ENCODE peak calls at places on chromosome 10, in ten cellular contexts. One of them, this sample, is unnamed.

GRCh38 chr10:132536241-132536963 is 1.2 kb upstream of the INPP5A start:
- DNase-seq in pancreas: peak; percentile 57
- DNase-seq in esophagus muscularis mucosa: no peak
- DNase-seq in left ventricle myocardium inferior: peak; percentile 20
- DNase-seq in prostate gland: no peak
- DNase-seq in K562: peak; percentile 32
- DNase-seq in lung: no peak
- DNase-seq in GM13976: peak; percentile 51
- DNase-seq in GM23338: peak; percentile 61
- DNase-seq in uterus: peak; percentile 35
- DNase-seq in this sample: no peak

GRCh38 chr10:92760609-92761008 is 70.9 kb downstream of the HHEX start:
- DNase-seq in pancreas: no peak
- DNase-seq in esophagus muscularis mucosa: no peak
- DNase-seq in left ventricle myocardium inferior: no peak
- DNase-seq in prostate gland: no peak
- DNase-seq in K562: no peak
- DNase-seq in lung: no peak
- DNase-seq in GM13976: no peak
- DNase-seq in GM23338: no peak
- DNase-seq in uterus: no peak
- DNase-seq in this sample: no peak

GRCh38 chr10:34861293-34862004 is 46.4 kb upstream of the PARD3 start:
- DNase-seq in pancreas: peak; percentile 25
- DNase-seq in esophagus muscularis mucosa: no peak
- DNase-seq in left ventricle myocardium inferior: peak; percentile 22
- DNase-seq in prostate gland: peak; percentile 58
- DNase-seq in K562: no peak
- DNase-seq in lung: no peak
- DNase-seq in GM13976: no peak
- DNase-seq in GM23338: no peak
- DNase-seq in uterus: peak; percentile 26
- DNase-seq in this sample: no peak

GRCh38 chr10:131905603-131906268 is 4.9 kb downstream of the PPP2R2D start:
- DNase-seq in pancreas: no peak
- DNase-seq in esophagus muscularis mucosa: no peak
- DNase-seq in left ventricle myocardium inferior: no peak
- DNase-seq in prostate gland: no peak
- DNase-seq in K562: no peak
- DNase-seq in lung: no peak
- DNase-seq in GM13976: no peak
- DNase-seq in GM23338: no peak
- DNase-seq in uterus: no peak
- DNase-seq in this sample: no peak

GRCh38 chr10:36608251-36608650 is 517.1 kb upstream of the ANKRD30A start:
- DNase-seq in pancreas: no peak
- DNase-seq in esophagus muscularis mucosa: no peak
- DNase-seq in left ventricle myocardium inferior: no peak
- DNase-seq in prostate gland: no peak
- DNase-seq in K562: no peak
- DNase-seq in lung: no peak
- DNase-seq in GM13976: no peak
- DNase-seq in GM23338: no peak
- DNase-seq in uterus: no peak
- DNase-seq in this sample: no peak

GRCh38 chr10:21145751-21146445 is 248.8 kb upstream of the NEBL start:
- DNase-seq in pancreas: no peak
- DNase-seq in esophagus muscularis mucosa: no peak
- DNase-seq in left ventricle myocardium inferior: no peak
- DNase-seq in prostate gland: no peak
- DNase-seq in K562: no peak
- DNase-seq in lung: no peak
- DNase-seq in GM13976: no peak
- DNase-seq in GM23338: peak; percentile 70
- DNase-seq in uterus: no peak
- DNase-seq in this sample: no peak

GRCh38 chr10:84375011-84375410 is 46.6 kb downstream of the CCSER2 start:
- DNase-seq in pancreas: no peak
- DNase-seq in esophagus muscularis mucosa: no peak
- DNase-seq in left ventricle myocardium inferior: no peak
- DNase-seq in prostate gland: peak; percentile 59
- DNase-seq in K562: peak; percentile 43
- DNase-seq in lung: no peak
- DNase-seq in GM13976: no peak
- DNase-seq in GM23338: peak; percentile 79
- DNase-seq in uterus: no peak
- DNase-seq in this sample: peak; percentile 54

GRCh38 chr10:14032406-14032998 is 298.2 kb downstream of the FRMD4A start:
- DNase-seq in pancreas: peak; percentile 29
- DNase-seq in esophagus muscularis mucosa: no peak
- DNase-seq in left ventricle myocardium inferior: peak; percentile 30
- DNase-seq in prostate gland: no peak
- DNase-seq in K562: peak; percentile 86
- DNase-seq in lung: no peak
- DNase-seq in GM13976: peak; percentile 49
- DNase-seq in GM23338: peak; percentile 88
- DNase-seq in uterus: no peak
- DNase-seq in this sample: peak; percentile 66

GRCh38 chr10:125102821-125103220 is 57.5 kb downstream of the CTBP2 start:
- DNase-seq in pancreas: no peak
- DNase-seq in esophagus muscularis mucosa: no peak
- DNase-seq in left ventricle myocardium inferior: no peak
- DNase-seq in prostate gland: no peak
- DNase-seq in K562: no peak
- DNase-seq in lung: no peak
- DNase-seq in GM13976: no peak
- DNase-seq in GM23338: no peak
- DNase-seq in uterus: peak; percentile 9
- DNase-seq in this sample: no peak

GRCh38 chr10:90846746-90847145 is 11.1 kb downstream of the HTR7 start:
- DNase-seq in pancreas: no peak
- DNase-seq in esophagus muscularis mucosa: no peak
- DNase-seq in left ventricle myocardium inferior: no peak
- DNase-seq in prostate gland: no peak
- DNase-seq in K562: no peak
- DNase-seq in lung: no peak
- DNase-seq in GM13976: no peak
- DNase-seq in GM23338: no peak
- DNase-seq in uterus: no peak
- DNase-seq in this sample: no peak

GRCh38 chr10:30459283-30459682 is 25.3 kb downstream of the MAP3K8 start:
- DNase-seq in pancreas: no peak
- DNase-seq in esophagus muscularis mucosa: no peak
- DNase-seq in left ventricle myocardium inferior: peak; percentile 31
- DNase-seq in prostate gland: no peak
- DNase-seq in K562: no peak
- DNase-seq in lung: peak; percentile 33
- DNase-seq in GM13976: no peak
- DNase-seq in GM23338: peak; percentile 8
- DNase-seq in uterus: no peak
- DNase-seq in this sample: no peak

GRCh38 chr10:4201866-4202825 is 417.1 kb upstream of the KLF6 start:
- DNase-seq in pancreas: no peak
- DNase-seq in esophagus muscularis mucosa: no peak
- DNase-seq in left ventricle myocardium inferior: no peak
- DNase-seq in prostate gland: no peak
- DNase-seq in K562: no peak
- DNase-seq in lung: no peak
- DNase-seq in GM13976: no peak
- DNase-seq in GM23338: no peak
- DNase-seq in uterus: no peak
- DNase-seq in this sample: no peak

GRCh38 chr10:123274513-123275182 is 120.4 kb downstream of the BUB3 start:
- DNase-seq in pancreas: no peak
- DNase-seq in esophagus muscularis mucosa: no peak
- DNase-seq in left ventricle myocardium inferior: no peak
- DNase-seq in prostate gland: no peak
- DNase-seq in K562: no peak
- DNase-seq in lung: no peak
- DNase-seq in GM13976: no peak
- DNase-seq in GM23338: peak; percentile 50
- DNase-seq in uterus: no peak
- DNase-seq in this sample: no peak

GRCh38 chr10:59959619-59960018 is 53.3 kb upstream of the CCDC6 start:
- DNase-seq in pancreas: no peak
- DNase-seq in esophagus muscularis mucosa: peak; percentile 45
- DNase-seq in left ventricle myocardium inferior: no peak
- DNase-seq in prostate gland: no peak
- DNase-seq in K562: no peak
- DNase-seq in lung: no peak
- DNase-seq in GM13976: no peak
- DNase-seq in GM23338: no peak
- DNase-seq in uterus: no peak
- DNase-seq in this sample: no peak

GRCh38 chr10:103661198-103661950 is 167.9 kb downstream of the NEURL1 start:
- DNase-seq in pancreas: peak; percentile 38
- DNase-seq in esophagus muscularis mucosa: peak; percentile 96
- DNase-seq in left ventricle myocardium inferior: peak; percentile 84
- DNase-seq in prostate gland: peak; percentile 83
- DNase-seq in K562: no peak
- DNase-seq in lung: peak; percentile 84
- DNase-seq in GM13976: no peak
- DNase-seq in GM23338: peak; percentile 81
- DNase-seq in uterus: peak; percentile 89
- DNase-seq in this sample: no peak

GRCh38 chr10:116826803-116827202 is 22.5 kb upstream of the ENO4 start:
- DNase-seq in pancreas: no peak
- DNase-seq in esophagus muscularis mucosa: no peak
- DNase-seq in left ventricle myocardium inferior: no peak
- DNase-seq in prostate gland: no peak
- DNase-seq in K562: no peak
- DNase-seq in lung: no peak
- DNase-seq in GM13976: no peak
- DNase-seq in GM23338: no peak
- DNase-seq in uterus: no peak
- DNase-seq in this sample: no peak

GRCh38 chr10:113445736-113446135 is 107.1 kb upstream of the HABP2 start:
- DNase-seq in pancreas: no peak
- DNase-seq in esophagus muscularis mucosa: peak; percentile 60
- DNase-seq in left ventricle myocardium inferior: no peak
- DNase-seq in prostate gland: no peak
- DNase-seq in K562: no peak
- DNase-seq in lung: no peak
- DNase-seq in GM13976: no peak
- DNase-seq in GM23338: no peak
- DNase-seq in uterus: no peak
- DNase-seq in this sample: no peak

GRCh38 chr10:84341538-84341856 is 13.1 kb downstream of the CCSER2 start:
- DNase-seq in pancreas: no peak
- DNase-seq in esophagus muscularis mucosa: no peak
- DNase-seq in left ventricle myocardium inferior: no peak
- DNase-seq in prostate gland: no peak
- DNase-seq in K562: peak; percentile 30
- DNase-seq in lung: no peak
- DNase-seq in GM13976: no peak
- DNase-seq in GM23338: peak; percentile 35
- DNase-seq in uterus: no peak
- DNase-seq in this sample: no peak

GRCh38 chr10:97943294-97943693 is 87.1 kb downstream of the CRTAC1 start:
- DNase-seq in pancreas: no peak
- DNase-seq in esophagus muscularis mucosa: no peak
- DNase-seq in left ventricle myocardium inferior: no peak
- DNase-seq in prostate gland: no peak
- DNase-seq in K562: peak; percentile 23
- DNase-seq in lung: no peak
- DNase-seq in GM13976: no peak
- DNase-seq in GM23338: no peak
- DNase-seq in uterus: no peak
- DNase-seq in this sample: no peak
- TF ChIP-seq CTCF in pancreas: no peak
- TF ChIP-seq CTCF in esophagus muscularis mucosa: no peak
- TF ChIP-seq CTCF in left ventricle myocardium inferior: no peak
- TF ChIP-seq CTCF in prostate gland: no peak
- TF ChIP-seq CTCF in K562: no peak
- TF ChIP-seq CTCF in lung: no peak
- TF ChIP-seq CTCF in GM13976: no peak
- TF ChIP-seq CTCF in GM23338: no peak
- TF ChIP-seq CTCF in uterus: no peak
- TF ChIP-seq CTCF in this sample: peak; percentile 22

GRCh38 chr10:6214612-6215011 is 11.9 kb downstream of the PFKFB3 start:
- DNase-seq in pancreas: no peak
- DNase-seq in esophagus muscularis mucosa: no peak
- DNase-seq in left ventricle myocardium inferior: no peak
- DNase-seq in prostate gland: no peak
- DNase-seq in K562: no peak
- DNase-seq in lung: no peak
- DNase-seq in GM13976: no peak
- DNase-seq in GM23338: no peak
- DNase-seq in uterus: no peak
- DNase-seq in this sample: no peak
- TF ChIP-seq CTCF in pancreas: no peak
- TF ChIP-seq CTCF in esophagus muscularis mucosa: no peak
- TF ChIP-seq CTCF in left ventricle myocardium inferior: no peak
- TF ChIP-seq CTCF in prostate gland: no peak
- TF ChIP-seq CTCF in K562: no peak
- TF ChIP-seq CTCF in lung: no peak
- TF ChIP-seq CTCF in GM13976: no peak
- TF ChIP-seq CTCF in GM23338: no peak
- TF ChIP-seq CTCF in uterus: no peak
- TF ChIP-seq CTCF in this sample: no peak

GRCh38 chr10:28686835-28687682 is 9.7 kb downstream of the BAMBI start:
- DNase-seq in pancreas: no peak
- DNase-seq in esophagus muscularis mucosa: no peak
- DNase-seq in left ventricle myocardium inferior: no peak
- DNase-seq in prostate gland: no peak
- DNase-seq in K562: no peak
- DNase-seq in lung: no peak
- DNase-seq in GM13976: no peak
- DNase-seq in GM23338: no peak
- DNase-seq in uterus: no peak
- DNase-seq in this sample: no peak
- TF ChIP-seq CTCF in pancreas: no peak
- TF ChIP-seq CTCF in esophagus muscularis mucosa: no peak
- TF ChIP-seq CTCF in left ventricle myocardium inferior: no peak
- TF ChIP-seq CTCF in prostate gland: no peak
- TF ChIP-seq CTCF in K562: no peak
- TF ChIP-seq CTCF in lung: no peak
- TF ChIP-seq CTCF in GM13976: no peak
- TF ChIP-seq CTCF in GM23338: no peak
- TF ChIP-seq CTCF in uterus: no peak
- TF ChIP-seq CTCF in this sample: no peak

DNA sequence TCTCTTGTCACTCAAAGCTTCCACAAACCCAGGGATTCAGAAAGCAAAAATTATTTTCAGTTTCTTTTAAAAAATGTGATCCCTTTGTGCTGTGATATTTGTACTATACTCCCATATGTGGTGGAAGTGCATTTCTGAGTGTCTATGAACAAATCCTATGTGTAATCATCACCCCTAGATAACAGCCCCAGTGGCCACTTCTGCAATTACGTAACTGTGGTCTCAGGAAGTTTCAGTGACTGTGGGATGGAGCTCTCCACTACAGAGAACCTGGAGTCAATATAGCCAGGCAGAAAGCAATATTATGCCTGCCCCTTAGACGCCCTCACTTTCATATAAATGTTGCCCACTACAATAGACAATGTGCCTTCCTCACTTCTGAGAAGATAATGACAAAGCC is 1101.7 kb upstream of the GHITM start:
- DNase-seq in pancreas: no peak
- DNase-seq in esophagus muscularis mucosa: no peak
- DNase-seq in left ventricle myocardium inferior: no peak
- DNase-seq in prostate gland: no peak
- DNase-seq in K562: no peak
- DNase-seq in lung: no peak
- DNase-seq in GM13976: no peak
- DNase-seq in GM23338: peak; percentile 25
- DNase-seq in uterus: no peak
- DNase-seq in this sample: no peak
- TF ChIP-seq CTCF in pancreas: no peak
- TF ChIP-seq CTCF in esophagus muscularis mucosa: no peak
- TF ChIP-seq CTCF in left ventricle myocardium inferior: no peak
- TF ChIP-seq CTCF in prostate gland: no peak
- TF ChIP-seq CTCF in K562: no peak
- TF ChIP-seq CTCF in lung: no peak
- TF ChIP-seq CTCF in GM13976: no peak
- TF ChIP-seq CTCF in GM23338: no peak
- TF ChIP-seq CTCF in uterus: no peak
- TF ChIP-seq CTCF in this sample: no peak

This sample was measured in endothelial cell.